ENCODE peak calls at places on chromosomes 13 and 19, in nine cellular contexts. One of them, this sample, is unnamed.

GRCh38 chr13:97252735-97253134 is 30.6 kb downstream of the MBNL2 start:
- DNase-seq in body of pancreas: no peak
- DNase-seq in sigmoid colon: no peak
- DNase-seq in colonic mucosa: no peak
- DNase-seq in GM23248: no peak
- DNase-seq in CD4-positive, alpha-beta T cell: no peak
- DNase-seq in pancreas: no peak
- DNase-seq in heart right ventricle: no peak
- DNase-seq in CD8-positive, alpha-beta T cell: no peak
- DNase-seq in this sample: no peak

GRCh38 chr13:48979892-48980291 is 4.2 kb downstream of the FNDC3A start:
- DNase-seq in colonic mucosa: no peak
- DNase-seq in sigmoid colon: no peak
- DNase-seq in CD4-positive, alpha-beta T cell: no peak
- DNase-seq in pancreas: no peak
- DNase-seq in heart right ventricle: no peak
- DNase-seq in body of pancreas: no peak
- DNase-seq in CD8-positive, alpha-beta T cell: no peak
- DNase-seq in GM23248: no peak
- DNase-seq in this sample: no peak

GRCh38 chr13:100724568-100724967 is 50.0 kb upstream of the TMTC4 start:
- DNase-seq in CD4-positive, alpha-beta T cell: no peak
- DNase-seq in pancreas: no peak
- DNase-seq in colonic mucosa: no peak
- DNase-seq in heart right ventricle: no peak
- DNase-seq in GM23248: no peak
- DNase-seq in body of pancreas: peak; percentile 18
- DNase-seq in sigmoid colon: no peak
- DNase-seq in CD8-positive, alpha-beta T cell: no peak
- DNase-seq in this sample: no peak

GRCh38 chr13:101655435-101655834 is 203.0 kb downstream of the ITGBL1 start:
- DNase-seq in pancreas: no peak
- DNase-seq in GM23248: no peak
- DNase-seq in sigmoid colon: no peak
- DNase-seq in CD8-positive, alpha-beta T cell: no peak
- DNase-seq in CD4-positive, alpha-beta T cell: no peak
- DNase-seq in body of pancreas: no peak
- DNase-seq in colonic mucosa: no peak
- DNase-seq in heart right ventricle: no peak
- DNase-seq in this sample: no peak

GRCh38 chr13:92994056-92994455 is 232.6 kb upstream of the GPC6 start:
- DNase-seq in pancreas: no peak
- DNase-seq in colonic mucosa: no peak
- DNase-seq in heart right ventricle: no peak
- DNase-seq in body of pancreas: no peak
- DNase-seq in CD8-positive, alpha-beta T cell: no peak
- DNase-seq in sigmoid colon: no peak
- DNase-seq in CD4-positive, alpha-beta T cell: no peak
- DNase-seq in GM23248: peak; percentile 52
- DNase-seq in this sample: no peak

GRCh38 chr19:43132696-43133095 is 50.2 kb upstream of the PSG2 start:
- DNase-seq in colonic mucosa: no peak
- DNase-seq in heart right ventricle: no peak
- DNase-seq in sigmoid colon: no peak
- DNase-seq in CD8-positive, alpha-beta T cell: no peak
- DNase-seq in GM23248: peak; percentile 70
- DNase-seq in CD4-positive, alpha-beta T cell: no peak
- DNase-seq in pancreas: no peak
- DNase-seq in body of pancreas: no peak
- DNase-seq in this sample: no peak

GRCh38 chr13:42363941-42364612 is 92.1 kb downstream of the AKAP11 start:
- DNase-seq in pancreas: no peak
- DNase-seq in sigmoid colon: no peak
- DNase-seq in CD8-positive, alpha-beta T cell: no peak
- DNase-seq in GM23248: peak; percentile 38
- DNase-seq in colonic mucosa: no peak
- DNase-seq in body of pancreas: no peak
- DNase-seq in heart right ventricle: no peak
- DNase-seq in CD4-positive, alpha-beta T cell: no peak
- DNase-seq in this sample: no peak

GRCh38 chr13:46386996-46387851 is at the start of gene RUBCNL:
- DNase-seq in sigmoid colon: no peak
- DNase-seq in GM23248: peak; percentile 62
- DNase-seq in CD8-positive, alpha-beta T cell: no peak
- DNase-seq in pancreas: no peak
- DNase-seq in heart right ventricle: peak; percentile 31
- DNase-seq in colonic mucosa: peak; percentile 81
- DNase-seq in body of pancreas: peak; percentile 23
- DNase-seq in CD4-positive, alpha-beta T cell: peak; percentile 5
- DNase-seq in this sample: peak; percentile 24

GRCh38 chr13:113881614-113882265 is 17.9 kb upstream of the GAS6 start:
- DNase-seq in heart right ventricle: no peak
- DNase-seq in CD4-positive, alpha-beta T cell: no peak
- DNase-seq in CD8-positive, alpha-beta T cell: no peak
- DNase-seq in pancreas: peak; percentile 64
- DNase-seq in GM23248: no peak
- DNase-seq in body of pancreas: peak; percentile 79
- DNase-seq in colonic mucosa: no peak
- DNase-seq in sigmoid colon: no peak
- DNase-seq in this sample: peak; percentile 85

GRCh38 chr13:39263033-39263432 is 224.8 kb downstream of the NHLRC3 start:
- DNase-seq in body of pancreas: peak; percentile 62
- DNase-seq in CD8-positive, alpha-beta T cell: no peak
- DNase-seq in pancreas: peak; percentile 42
- DNase-seq in colonic mucosa: peak; percentile 54
- DNase-seq in CD4-positive, alpha-beta T cell: no peak
- DNase-seq in heart right ventricle: no peak
- DNase-seq in GM23248: peak; percentile 49
- DNase-seq in sigmoid colon: no peak
- DNase-seq in this sample: peak; percentile 36

GRCh38 chr13:99062593-99062992 is 84.7 kb upstream of the DOCK9 start:
- DNase-seq in GM23248: peak; percentile 54
- DNase-seq in heart right ventricle: peak; percentile 38
- DNase-seq in CD8-positive, alpha-beta T cell: no peak
- DNase-seq in pancreas: no peak
- DNase-seq in colonic mucosa: no peak
- DNase-seq in sigmoid colon: peak; percentile 74
- DNase-seq in body of pancreas: no peak
- DNase-seq in CD4-positive, alpha-beta T cell: no peak
- DNase-seq in this sample: peak; percentile 88

GRCh38 chr13:24006520-24007248 is 109.4 kb upstream of the C1QTNF9B start:
- DNase-seq in sigmoid colon: no peak
- DNase-seq in body of pancreas: no peak
- DNase-seq in CD8-positive, alpha-beta T cell: no peak
- DNase-seq in colonic mucosa: no peak
- DNase-seq in GM23248: no peak
- DNase-seq in CD4-positive, alpha-beta T cell: no peak
- DNase-seq in pancreas: no peak
- DNase-seq in heart right ventricle: no peak
- DNase-seq in this sample: no peak

GRCh38 chr13:22210134-22210930 is 539.5 kb downstream of the FGF9 start:
- DNase-seq in CD8-positive, alpha-beta T cell: no peak
- DNase-seq in CD4-positive, alpha-beta T cell: no peak
- DNase-seq in body of pancreas: no peak
- DNase-seq in colonic mucosa: no peak
- DNase-seq in heart right ventricle: no peak
- DNase-seq in pancreas: no peak
- DNase-seq in sigmoid colon: no peak
- DNase-seq in GM23248: no peak
- DNase-seq in this sample: no peak

GRCh38 chr19:56108447-56109195 is 12.5 kb downstream of the ZNF787 start:
- DNase-seq in pancreas: peak; percentile 60
- DNase-seq in body of pancreas: peak; percentile 69
- DNase-seq in sigmoid colon: no peak
- DNase-seq in heart right ventricle: peak; percentile 61
- DNase-seq in CD4-positive, alpha-beta T cell: no peak
- DNase-seq in GM23248: peak; percentile 67
- DNase-seq in colonic mucosa: no peak
- DNase-seq in CD8-positive, alpha-beta T cell: no peak
- DNase-seq in this sample: peak; percentile 72

GRCh38 chr13:66154981-66155380 is 1075.2 kb downstream of the PCDH9 start:
- DNase-seq in pancreas: no peak
- DNase-seq in CD4-positive, alpha-beta T cell: no peak
- DNase-seq in colonic mucosa: no peak
- DNase-seq in heart right ventricle: no peak
- DNase-seq in CD8-positive, alpha-beta T cell: no peak
- DNase-seq in sigmoid colon: no peak
- DNase-seq in body of pancreas: no peak
- DNase-seq in GM23248: no peak
- DNase-seq in this sample: no peak

GRCh38 chr13:44904982-44905381 is 84.3 kb downstream of the NUFIP1 start:
- DNase-seq in CD4-positive, alpha-beta T cell: no peak
- DNase-seq in colonic mucosa: peak; percentile 39
- DNase-seq in CD8-positive, alpha-beta T cell: no peak
- DNase-seq in pancreas: no peak
- DNase-seq in body of pancreas: peak; percentile 35
- DNase-seq in sigmoid colon: peak; percentile 85
- DNase-seq in GM23248: peak; percentile 98
- DNase-seq in heart right ventricle: peak; percentile 28
- DNase-seq in this sample: no peak

GRCh38 chr13:98173431-98173921 is 3.6 kb downstream of the RNF113B start:
- DNase-seq in CD4-positive, alpha-beta T cell: no peak
- DNase-seq in heart right ventricle: no peak
- DNase-seq in GM23248: peak; percentile 93
- DNase-seq in CD8-positive, alpha-beta T cell: no peak
- DNase-seq in pancreas: peak; percentile 36
- DNase-seq in colonic mucosa: no peak
- DNase-seq in sigmoid colon: peak; percentile 70
- DNase-seq in body of pancreas: no peak
- DNase-seq in this sample: peak; percentile 38

GRCh38 chr13:99285432-99286182 is 21.6 kb downstream of the GPR183 start:
- DNase-seq in colonic mucosa: peak; percentile 45
- DNase-seq in sigmoid colon: no peak
- DNase-seq in GM23248: no peak
- DNase-seq in CD8-positive, alpha-beta T cell: no peak
- DNase-seq in CD4-positive, alpha-beta T cell: no peak
- DNase-seq in pancreas: peak; percentile 33
- DNase-seq in heart right ventricle: no peak
- DNase-seq in body of pancreas: peak; percentile 42
- DNase-seq in this sample: no peak

GRCh38 chr19:41540041-41540695 is 35.8 kb upstream of the CEACAM21 start:
- DNase-seq in body of pancreas: no peak
- DNase-seq in GM23248: no peak
- DNase-seq in CD4-positive, alpha-beta T cell: no peak
- DNase-seq in heart right ventricle: no peak
- DNase-seq in sigmoid colon: peak; percentile 30
- DNase-seq in colonic mucosa: no peak
- DNase-seq in CD8-positive, alpha-beta T cell: no peak
- DNase-seq in pancreas: no peak
- DNase-seq in this sample: no peak

GRCh38 chr19:7818806-7819205 is 11.2 kb upstream of the EVI5L start:
- DNase-seq in sigmoid colon: no peak
- DNase-seq in CD8-positive, alpha-beta T cell: no peak
- DNase-seq in pancreas: no peak
- DNase-seq in GM23248: no peak
- DNase-seq in body of pancreas: no peak
- DNase-seq in heart right ventricle: no peak
- DNase-seq in CD4-positive, alpha-beta T cell: no peak
- DNase-seq in colonic mucosa: no peak
- DNase-seq in this sample: no peak
- H3K27me3 ChIP-seq in sigmoid colon: peaks cover 24% of the 10 kb centered on the region
- H3K27me3 ChIP-seq in CD8-positive, alpha-beta T cell: no peaks in the 10 kb centered on the region
- H3K27me3 ChIP-seq in pancreas: no peaks in the 10 kb centered on the region
- H3K27me3 ChIP-seq in GM23248: peaks cover 18% of the 10 kb centered on the region
- H3K27me3 ChIP-seq in body of pancreas: peaks cover 4% of the 10 kb centered on the region
- H3K27me3 ChIP-seq in heart right ventricle: peaks cover 15% of the 10 kb centered on the region
- H3K27me3 ChIP-seq in CD4-positive, alpha-beta T cell: no peaks in the 10 kb centered on the region
- H3K27me3 ChIP-seq in colonic mucosa: no peaks in the 10 kb centered on the region
- H3K27me3 ChIP-seq in this sample: no peaks in the 10 kb centered on the region

GRCh38 chr19:2288743-2289713 is 7.1 kb upstream of the PEAK3 start:
- DNase-seq in GM23248: no peak
- DNase-seq in sigmoid colon: no peak
- DNase-seq in CD4-positive, alpha-beta T cell: no peak
- DNase-seq in CD8-positive, alpha-beta T cell: no peak
- DNase-seq in pancreas: no peak
- DNase-seq in body of pancreas: no peak
- DNase-seq in colonic mucosa: no peak
- DNase-seq in heart right ventricle: no peak
- DNase-seq in this sample: no peak
- H3K27ac ChIP-seq in GM23248: no peak overlapping the region
- H3K27ac ChIP-seq in sigmoid colon: no peak overlapping the region
- H3K27ac ChIP-seq in CD4-positive, alpha-beta T cell: peak overlapping the region; percentile 50
- H3K27ac ChIP-seq in CD8-positive, alpha-beta T cell: peak overlapping the region; percentile 71
- H3K27ac ChIP-seq in pancreas: peak overlapping the region; percentile 23
- H3K27ac ChIP-seq in body of pancreas: no peak overlapping the region
- H3K27ac ChIP-seq in colonic mucosa: peak overlapping the region; percentile 22
- H3K27ac ChIP-seq in heart right ventricle: peak overlapping the region; percentile 48
- H3K27ac ChIP-seq in this sample: no peak overlapping the region

GRCh38 chr13:109575821-109576220 is 210.6 kb downstream of the IRS2 start:
- DNase-seq in pancreas: no peak
- DNase-seq in colonic mucosa: no peak
- DNase-seq in CD4-positive, alpha-beta T cell: no peak
- DNase-seq in sigmoid colon: no peak
- DNase-seq in body of pancreas: no peak
- DNase-seq in heart right ventricle: no peak
- DNase-seq in GM23248: no peak
- DNase-seq in CD8-positive, alpha-beta T cell: no peak
- DNase-seq in this sample: no peak
- H3K9me3 ChIP-seq in pancreas: no peaks in the 10 kb centered on the region
- H3K9me3 ChIP-seq in colonic mucosa: no peaks in the 10 kb centered on the region
- H3K9me3 ChIP-seq in CD4-positive, alpha-beta T cell: no peaks in the 10 kb centered on the region
- H3K9me3 ChIP-seq in sigmoid colon: no peaks in the 10 kb centered on the region
- H3K9me3 ChIP-seq in body of pancreas: no peaks in the 10 kb centered on the region
- H3K9me3 ChIP-seq in heart right ventricle: no peaks in the 10 kb centered on the region
- H3K9me3 ChIP-seq in GM23248: no peaks in the 10 kb centered on the region
- H3K9me3 ChIP-seq in CD8-positive, alpha-beta T cell: no peaks in the 10 kb centered on the region
- H3K9me3 ChIP-seq in this sample: no peaks in the 10 kb centered on the region

GRCh38 chr13:25170554-25171107 is 1.5 kb downstream of the AMER2 start:
- DNase-seq in sigmoid colon: no peak
- DNase-seq in CD4-positive, alpha-beta T cell: peak; percentile 3
- DNase-seq in pancreas: no peak
- DNase-seq in heart right ventricle: no peak
- DNase-seq in GM23248: peak; percentile 9
- DNase-seq in CD8-positive, alpha-beta T cell: no peak
- DNase-seq in body of pancreas: no peak
- DNase-seq in colonic mucosa: no peak
- DNase-seq in this sample: no peak
- H3K27me3 ChIP-seq in sigmoid colon: peaks cover 54% of the 10 kb centered on the region
- H3K27me3 ChIP-seq in CD4-positive, alpha-beta T cell: peaks cover 47% of the 10 kb centered on the region
- H3K27me3 ChIP-seq in pancreas: peaks cover 5% of the 10 kb centered on the region
- H3K27me3 ChIP-seq in heart right ventricle: peaks cover 54% of the 10 kb centered on the region
- H3K27me3 ChIP-seq in GM23248: peaks cover 68% of the 10 kb centered on the region
- H3K27me3 ChIP-seq in CD8-positive, alpha-beta T cell: peaks cover 5% of the 10 kb centered on the region
- H3K27me3 ChIP-seq in body of pancreas: peaks cover 18% of the 10 kb centered on the region
- H3K27me3 ChIP-seq in colonic mucosa: peaks cover 37% of the 10 kb centered on the region
- H3K27me3 ChIP-seq in this sample: peaks cover 12% of the 10 kb centered on the region

This sample was measured in thyroid gland.